ENCODE peak calls at places on chromosomes 7 and 10, in ten cellular contexts. H, R, E, V, F, G, D, W, C and X are unnamed samples.

GRCh38 chr10:116866987-116867595 is 17.8 kb downstream of the ENO4 start:
- DNase-seq in W (no peak), E (peak; percentile 67), C (no peak), H (peak; percentile 53), R (no peak), G (no peak), V (no peak), D (no peak), F (peak; percentile 39), X (no peak)

GRCh38 chr7:100127866-100128601 is 1.3 kb downstream of the MBLAC1 start:
- DNase-seq in R (peak; percentile 41), D (no peak), G (peak; percentile 41), C (peak; percentile 14), H (no peak), E (no peak), F (peak; percentile 23), V (peak; percentile 51), W (peak; percentile 47), X (no peak)

GRCh38 chr7:47751068-47751467 is 169.2 kb upstream of the TNS3 start:
- DNase-seq in E (no peak), W (no peak), C (no peak), G (no peak), F (no peak), D (no peak), R (no peak), V (no peak), H (no peak), X (peak; percentile 27)

GRCh38 chr7:157474685-157475084 is 137.9 kb downstream of the DNAJB6 start:
- DNase-seq in F (peak; percentile 18), W (no peak), C (peak; percentile 29), D (peak; percentile 30), G (peak; percentile 14), E (peak; percentile 4), R (peak; percentile 36), H (no peak), V (peak; percentile 81), X (no peak)

GRCh38 chr7:80334908-80335307 is 177.0 kb downstream of the GNAT3 start:
- DNase-seq in H (peak; percentile 8), D (no peak), F (no peak), G (no peak), W (no peak), R (no peak), V (no peak), E (no peak), C (no peak), X (peak; percentile 17)

GRCh38 chr7:105723582-105723981 is 142.3 kb upstream of the EFCAB10 start:
- DNase-seq in W (no peak), G (peak; percentile 89), R (no peak), V (peak; percentile 46), F (no peak), C (no peak), E (no peak), D (no peak), H (no peak), X (no peak)

GRCh38 chr10:71433116-71433982 is 36.6 kb downstream of the CDH23 start:
- DNase-seq in R (no peak), V (peak; percentile 15), D (no peak), C (no peak), G (no peak), H (no peak), E (no peak), F (no peak), W (no peak), X (no peak)

GRCh38 chr7:66837007-66837406 is 84.0 kb upstream of the TMEM248 start:
- DNase-seq in C (peak; percentile 75), W (no peak), H (no peak), D (no peak), V (peak; percentile 83), F (peak; percentile 32), G (no peak), R (peak; percentile 71), E (peak; percentile 20), X (peak; percentile 31)

GRCh38 chr7:137909042-137909441 is 62.3 kb upstream of the DGKI start:
- DNase-seq in W (no peak), R (no peak), F (no peak), C (no peak), D (no peak), H (peak; percentile 70), G (no peak), V (no peak), E (no peak), X (no peak)

GRCh38 chr10:33719005-33719703 is 384.7 kb upstream of the NRP1 start:
- DNase-seq in G (peak; percentile 4), F (no peak), E (no peak), C (no peak), V (no peak), W (no peak), R (no peak), D (no peak), H (no peak), X (no peak)